ENCODE peak calls at places on chromosomes 12 and 14, in four cellular contexts. One of them, this sample, is unnamed.

GRCh38 chr14:99930420-99931274 is 134.6 kb upstream of the EVL start:
- DNase-seq in stimulated activated CD4-positive, alpha-beta T cell treated with anti-CD3 and anti-CD28 coated beads, Interleukin-12 subunit alpha, Interleukin-12 subunit beta, amount 100 ng/mL, for 24 hours: no peak
- DNase-seq in H7: no peak
- DNase-seq in Daoy: no peak
- DNase-seq in this sample: no peak

GRCh38 chr12:41364211-41364610 is 176.1 kb downstream of the PDZRN4 start:
- DNase-seq in stimulated activated CD4-positive, alpha-beta T cell treated with anti-CD3 and anti-CD28 coated beads, Interleukin-12 subunit alpha, Interleukin-12 subunit beta, amount 100 ng/mL, for 24 hours: no peak
- DNase-seq in H7: no peak
- DNase-seq in Daoy: no peak
- DNase-seq in this sample: no peak

GRCh38 chr14:74647834-74648361 is 35.9 kb upstream of the LTBP2 start:
- DNase-seq in stimulated activated CD4-positive, alpha-beta T cell treated with anti-CD3 and anti-CD28 coated beads, Interleukin-12 subunit alpha, Interleukin-12 subunit beta, amount 100 ng/mL, for 24 hours: no peak
- DNase-seq in H7: peak; percentile 43
- DNase-seq in Daoy: no peak
- DNase-seq in this sample: no peak

GRCh38 chr14:53741379-53742225 is 215.0 kb downstream of the BMP4 start:
- DNase-seq in Daoy: no peak
- DNase-seq in H7: peak; percentile 5
- DNase-seq in stimulated activated CD4-positive, alpha-beta T cell treated with anti-CD3 and anti-CD28 coated beads, Interleukin-12 subunit alpha, Interleukin-12 subunit beta, amount 100 ng/mL, for 24 hours: no peak
- DNase-seq in this sample: no peak

GRCh38 chr14:92389598-92390126 is 66.7 kb downstream of the SLC24A4 start:
- DNase-seq in Daoy: no peak
- DNase-seq in stimulated activated CD4-positive, alpha-beta T cell treated with anti-CD3 and anti-CD28 coated beads, Interleukin-12 subunit alpha, Interleukin-12 subunit beta, amount 100 ng/mL, for 24 hours: no peak
- DNase-seq in H7: no peak
- DNase-seq in this sample: no peak

GRCh38 chr12:90977224-90977623 is 22.2 kb upstream of the CCER1 start:
- DNase-seq in stimulated activated CD4-positive, alpha-beta T cell treated with anti-CD3 and anti-CD28 coated beads, Interleukin-12 subunit alpha, Interleukin-12 subunit beta, amount 100 ng/mL, for 24 hours: no peak
- DNase-seq in Daoy: no peak
- DNase-seq in H7: no peak
- DNase-seq in this sample: no peak

GRCh38 chr12:53476769-53477209 is 22.5 kb downstream of the MAP3K12 start:
- DNase-seq in Daoy: no peak
- DNase-seq in H7: peak; percentile 76
- DNase-seq in stimulated activated CD4-positive, alpha-beta T cell treated with anti-CD3 and anti-CD28 coated beads, Interleukin-12 subunit alpha, Interleukin-12 subunit beta, amount 100 ng/mL, for 24 hours: no peak
- DNase-seq in this sample: no peak

GRCh38 chr12:131787143-131787660 is 41.0 kb upstream of the MMP17 start:
- DNase-seq in Daoy: no peak
- DNase-seq in H7: no peak
- DNase-seq in stimulated activated CD4-positive, alpha-beta T cell treated with anti-CD3 and anti-CD28 coated beads, Interleukin-12 subunit alpha, Interleukin-12 subunit beta, amount 100 ng/mL, for 24 hours: no peak
- DNase-seq in this sample: no peak

GRCh38 chr12:116524311-116524710 is 34.9 kb upstream of the MAP1LC3B2 start:
- DNase-seq in Daoy: no peak
- DNase-seq in stimulated activated CD4-positive, alpha-beta T cell treated with anti-CD3 and anti-CD28 coated beads, Interleukin-12 subunit alpha, Interleukin-12 subunit beta, amount 100 ng/mL, for 24 hours: no peak
- DNase-seq in H7: no peak
- DNase-seq in this sample: no peak

GRCh38 chr12:113080692-113081091 is 24.2 kb downstream of the DTX1 start:
- DNase-seq in H7: no peak
- DNase-seq in Daoy: no peak
- DNase-seq in stimulated activated CD4-positive, alpha-beta T cell treated with anti-CD3 and anti-CD28 coated beads, Interleukin-12 subunit alpha, Interleukin-12 subunit beta, amount 100 ng/mL, for 24 hours: no peak
- DNase-seq in this sample: no peak

GRCh38 chr12:104276192-104277131 is 27.1 kb upstream of the EID3 start:
- DNase-seq in Daoy: peak; percentile 67
- DNase-seq in H7: no peak
- DNase-seq in stimulated activated CD4-positive, alpha-beta T cell treated with anti-CD3 and anti-CD28 coated beads, Interleukin-12 subunit alpha, Interleukin-12 subunit beta, amount 100 ng/mL, for 24 hours: no peak
- DNase-seq in this sample: no peak

GRCh38 chr12:13005649-13006048 is 5.6 kb upstream of the HEBP1 start:
- DNase-seq in Daoy: no peak
- DNase-seq in H7: peak; percentile 64
- DNase-seq in stimulated activated CD4-positive, alpha-beta T cell treated with anti-CD3 and anti-CD28 coated beads, Interleukin-12 subunit alpha, Interleukin-12 subunit beta, amount 100 ng/mL, for 24 hours: no peak
- DNase-seq in this sample: no peak

GRCh38 chr12:76201758-76202157 is 117.3 kb upstream of the NAP1L1 start:
- DNase-seq in stimulated activated CD4-positive, alpha-beta T cell treated with anti-CD3 and anti-CD28 coated beads, Interleukin-12 subunit alpha, Interleukin-12 subunit beta, amount 100 ng/mL, for 24 hours: no peak
- DNase-seq in H7: no peak
- DNase-seq in Daoy: no peak
- DNase-seq in this sample: no peak

GRCh38 chr14:99479903-99480855 is 480 bp downstream of the SETD3 start:
- DNase-seq in stimulated activated CD4-positive, alpha-beta T cell treated with anti-CD3 and anti-CD28 coated beads, Interleukin-12 subunit alpha, Interleukin-12 subunit beta, amount 100 ng/mL, for 24 hours: peak; percentile 28
- DNase-seq in H7: peak; percentile 77
- DNase-seq in Daoy: peak; percentile 70
- DNase-seq in this sample: peak; percentile 18

GRCh38 chr12:131063427-131063826 is 109.7 kb downstream of the ADGRD1 start:
- DNase-seq in H7: no peak
- DNase-seq in stimulated activated CD4-positive, alpha-beta T cell treated with anti-CD3 and anti-CD28 coated beads, Interleukin-12 subunit alpha, Interleukin-12 subunit beta, amount 100 ng/mL, for 24 hours: no peak
- DNase-seq in Daoy: no peak
- DNase-seq in this sample: no peak

GRCh38 chr12:130286041-130286440 is 51.6 kb upstream of the PIWIL1 start:
- DNase-seq in stimulated activated CD4-positive, alpha-beta T cell treated with anti-CD3 and anti-CD28 coated beads, Interleukin-12 subunit alpha, Interleukin-12 subunit beta, amount 100 ng/mL, for 24 hours: no peak
- DNase-seq in Daoy: peak; percentile 74
- DNase-seq in H7: peak; percentile 61
- DNase-seq in this sample: no peak

GRCh38 chr12:57627504-57628279 is 5.3 kb downstream of the B4GALNT1 start:
- DNase-seq in H7: peak; percentile 80
- DNase-seq in Daoy: no peak
- DNase-seq in stimulated activated CD4-positive, alpha-beta T cell treated with anti-CD3 and anti-CD28 coated beads, Interleukin-12 subunit alpha, Interleukin-12 subunit beta, amount 100 ng/mL, for 24 hours: no peak
- DNase-seq in this sample: no peak

GRCh38 chr12:23887055-23887835 is 62.2 kb downstream of the SOX5 start:
- DNase-seq in stimulated activated CD4-positive, alpha-beta T cell treated with anti-CD3 and anti-CD28 coated beads, Interleukin-12 subunit alpha, Interleukin-12 subunit beta, amount 100 ng/mL, for 24 hours: no peak
- DNase-seq in H7: no peak
- DNase-seq in Daoy: peak; percentile 3
- DNase-seq in this sample: no peak

GRCh38 chr12:19884081-19884480 is 444.8 kb downstream of the AEBP2 start:
- DNase-seq in stimulated activated CD4-positive, alpha-beta T cell treated with anti-CD3 and anti-CD28 coated beads, Interleukin-12 subunit alpha, Interleukin-12 subunit beta, amount 100 ng/mL, for 24 hours: no peak
- DNase-seq in H7: no peak
- DNase-seq in Daoy: no peak
- DNase-seq in this sample: no peak

GRCh38 chr12:115204957-115205754 is 521.2 kb upstream of the TBX3 start:
- DNase-seq in H7: no peak
- DNase-seq in Daoy: peak; percentile 57
- DNase-seq in stimulated activated CD4-positive, alpha-beta T cell treated with anti-CD3 and anti-CD28 coated beads, Interleukin-12 subunit alpha, Interleukin-12 subunit beta, amount 100 ng/mL, for 24 hours: no peak
- DNase-seq in this sample: no peak

GRCh38 chr14:97776890-97777564 is 979.8 kb downstream of the VRK1 start:
- DNase-seq in H7: no peak
- DNase-seq in Daoy: no peak
- DNase-seq in stimulated activated CD4-positive, alpha-beta T cell treated with anti-CD3 and anti-CD28 coated beads, Interleukin-12 subunit alpha, Interleukin-12 subunit beta, amount 100 ng/mL, for 24 hours: no peak
- DNase-seq in this sample: no peak

GRCh38 chr14:92959761-92960680 is 37.1 kb downstream of the CHGA start:
- DNase-seq in stimulated activated CD4-positive, alpha-beta T cell treated with anti-CD3 and anti-CD28 coated beads, Interleukin-12 subunit alpha, Interleukin-12 subunit beta, amount 100 ng/mL, for 24 hours: no peak
- DNase-seq in Daoy: no peak
- DNase-seq in H7: no peak
- DNase-seq in this sample: no peak

GRCh38 chr14:37778135-37778943 is 182.9 kb downstream of the TTC6 start:
- DNase-seq in H7: no peak
- DNase-seq in Daoy: no peak
- DNase-seq in stimulated activated CD4-positive, alpha-beta T cell treated with anti-CD3 and anti-CD28 coated beads, Interleukin-12 subunit alpha, Interleukin-12 subunit beta, amount 100 ng/mL, for 24 hours: no peak
- DNase-seq in this sample: no peak

GRCh38 chr12:127336416-127336815 is 930.6 kb upstream of the TMEM132C start:
- DNase-seq in Daoy: no peak
- DNase-seq in H7: no peak
- DNase-seq in stimulated activated CD4-positive, alpha-beta T cell treated with anti-CD3 and anti-CD28 coated beads, Interleukin-12 subunit alpha, Interleukin-12 subunit beta, amount 100 ng/mL, for 24 hours: no peak
- DNase-seq in this sample: no peak

GRCh38 chr12:106135075-106135474 is 3.7 kb downstream of the NUAK1 start:
- DNase-seq in H7: no peak
- DNase-seq in Daoy: no peak
- DNase-seq in stimulated activated CD4-positive, alpha-beta T cell treated with anti-CD3 and anti-CD28 coated beads, Interleukin-12 subunit alpha, Interleukin-12 subunit beta, amount 100 ng/mL, for 24 hours: no peak
- DNase-seq in this sample: no peak

GRCh38 chr14:99384446-99385417 is 95.9 kb downstream of the SETD3 start:
- DNase-seq in H7: peak; percentile 61
- DNase-seq in stimulated activated CD4-positive, alpha-beta T cell treated with anti-CD3 and anti-CD28 coated beads, Interleukin-12 subunit alpha, Interleukin-12 subunit beta, amount 100 ng/mL, for 24 hours: no peak
- DNase-seq in Daoy: no peak
- DNase-seq in this sample: no peak

GRCh38 chr14:40987481-40987880 is 619.2 kb upstream of the LRFN5 start:
- DNase-seq in stimulated activated CD4-positive, alpha-beta T cell treated with anti-CD3 and anti-CD28 coated beads, Interleukin-12 subunit alpha, Interleukin-12 subunit beta, amount 100 ng/mL, for 24 hours: no peak
- DNase-seq in H7: no peak
- DNase-seq in Daoy: no peak
- DNase-seq in this sample: no peak

GRCh38 chr12:53051881-53052412 is 2.1 kb downstream of the TNS2 start:
- DNase-seq in stimulated activated CD4-positive, alpha-beta T cell treated with anti-CD3 and anti-CD28 coated beads, Interleukin-12 subunit alpha, Interleukin-12 subunit beta, amount 100 ng/mL, for 24 hours: no peak
- DNase-seq in Daoy: no peak
- DNase-seq in H7: no peak
- DNase-seq in this sample: no peak

GRCh38 chr12:45310627-45310968 is 94.7 kb downstream of the ANO6 start:
- DNase-seq in H7: no peak
- DNase-seq in Daoy: no peak
- DNase-seq in stimulated activated CD4-positive, alpha-beta T cell treated with anti-CD3 and anti-CD28 coated beads, Interleukin-12 subunit alpha, Interleukin-12 subunit beta, amount 100 ng/mL, for 24 hours: no peak
- DNase-seq in this sample: no peak